ENCODE peak calls at places on chromosome 18, in seven cellular contexts. One of them, this sample, is unnamed.

GRCh38 chr18:76721207-76721996 is 101.0 kb upstream of the ZNF236 start:
- DNase-seq in stimulated activated CD4-positive, alpha-beta T cell treated with anti-CD3 and anti-CD28 coated beads, Interleukin-1b, Interleukin-23, amount 100 ng/mL, for 24 hours: no peak
- DNase-seq in occipital lobe: no peak
- DNase-seq in PC-3: no peak
- DNase-seq in IMR-90: no peak
- DNase-seq in PC-9: no peak
- DNase-seq in astrocyte: no peak
- DNase-seq in this sample: no peak

GRCh38 chr18:47883771-47884413 is 46.6 kb downstream of the SMAD2 start:
- DNase-seq in stimulated activated CD4-positive, alpha-beta T cell treated with anti-CD3 and anti-CD28 coated beads, Interleukin-1b, Interleukin-23, amount 100 ng/mL, for 24 hours: no peak
- DNase-seq in occipital lobe: no peak
- DNase-seq in PC-3: peak; percentile 51
- DNase-seq in IMR-90: peak; percentile 76
- DNase-seq in PC-9: no peak
- DNase-seq in astrocyte: peak; percentile 81
- DNase-seq in this sample: peak; percentile 72

GRCh38 chr18:22952525-22952924 is 19.4 kb downstream of the RBBP8 start:
- DNase-seq in stimulated activated CD4-positive, alpha-beta T cell treated with anti-CD3 and anti-CD28 coated beads, Interleukin-1b, Interleukin-23, amount 100 ng/mL, for 24 hours: no peak
- DNase-seq in occipital lobe: no peak
- DNase-seq in PC-3: no peak
- DNase-seq in IMR-90: peak; percentile 7
- DNase-seq in PC-9: no peak
- DNase-seq in astrocyte: no peak
- DNase-seq in this sample: peak; percentile 11

GRCh38 chr18:79507076-79507545 is 111.4 kb downstream of the NFATC1 start:
- DNase-seq in stimulated activated CD4-positive, alpha-beta T cell treated with anti-CD3 and anti-CD28 coated beads, Interleukin-1b, Interleukin-23, amount 100 ng/mL, for 24 hours: no peak
- DNase-seq in occipital lobe: peak; percentile 24
- DNase-seq in PC-3: no peak
- DNase-seq in IMR-90: no peak
- DNase-seq in PC-9: no peak
- DNase-seq in astrocyte: peak; percentile 66
- DNase-seq in this sample: no peak

GRCh38 chr18:51448949-51449348 is 251.5 kb upstream of the MEX3C start:
- DNase-seq in stimulated activated CD4-positive, alpha-beta T cell treated with anti-CD3 and anti-CD28 coated beads, Interleukin-1b, Interleukin-23, amount 100 ng/mL, for 24 hours: no peak
- DNase-seq in occipital lobe: no peak
- DNase-seq in PC-3: no peak
- DNase-seq in IMR-90: no peak
- DNase-seq in PC-9: no peak
- DNase-seq in astrocyte: no peak
- DNase-seq in this sample: no peak

GRCh38 chr18:50218432-50219197 is 23.7 kb upstream of the MYO5B start:
- DNase-seq in stimulated activated CD4-positive, alpha-beta T cell treated with anti-CD3 and anti-CD28 coated beads, Interleukin-1b, Interleukin-23, amount 100 ng/mL, for 24 hours: peak; percentile 11
- DNase-seq in occipital lobe: no peak
- DNase-seq in PC-3: peak; percentile 11
- DNase-seq in IMR-90: peak; percentile 14
- DNase-seq in PC-9: no peak
- DNase-seq in astrocyte: peak; percentile 10
- DNase-seq in this sample: peak; percentile 46

GRCh38 chr18:59091204-59091603 is 48.5 kb upstream of the SEC11C start:
- DNase-seq in stimulated activated CD4-positive, alpha-beta T cell treated with anti-CD3 and anti-CD28 coated beads, Interleukin-1b, Interleukin-23, amount 100 ng/mL, for 24 hours: no peak
- DNase-seq in occipital lobe: no peak
- DNase-seq in PC-3: no peak
- DNase-seq in IMR-90: no peak
- DNase-seq in PC-9: no peak
- DNase-seq in astrocyte: no peak
- DNase-seq in this sample: no peak

GRCh38 chr18:54089749-54090459 is 134.6 kb downstream of the MBD2 start:
- DNase-seq in stimulated activated CD4-positive, alpha-beta T cell treated with anti-CD3 and anti-CD28 coated beads, Interleukin-1b, Interleukin-23, amount 100 ng/mL, for 24 hours: no peak
- DNase-seq in occipital lobe: no peak
- DNase-seq in PC-3: no peak
- DNase-seq in IMR-90: no peak
- DNase-seq in PC-9: no peak
- DNase-seq in astrocyte: no peak
- DNase-seq in this sample: no peak

GRCh38 chr18:45449761-45450227 is 165.5 kb upstream of the SLC14A2 start:
- DNase-seq in stimulated activated CD4-positive, alpha-beta T cell treated with anti-CD3 and anti-CD28 coated beads, Interleukin-1b, Interleukin-23, amount 100 ng/mL, for 24 hours: no peak
- DNase-seq in occipital lobe: peak; percentile 20
- DNase-seq in PC-3: no peak
- DNase-seq in IMR-90: no peak
- DNase-seq in PC-9: no peak
- DNase-seq in astrocyte: peak; percentile 47
- DNase-seq in this sample: no peak

GRCh38 chr18:5649439-5649838 is 105.6 kb upstream of the EPB41L3 start:
- DNase-seq in stimulated activated CD4-positive, alpha-beta T cell treated with anti-CD3 and anti-CD28 coated beads, Interleukin-1b, Interleukin-23, amount 100 ng/mL, for 24 hours: no peak
- DNase-seq in occipital lobe: no peak
- DNase-seq in PC-3: no peak
- DNase-seq in IMR-90: no peak
- DNase-seq in PC-9: no peak
- DNase-seq in astrocyte: no peak
- DNase-seq in this sample: no peak

GRCh38 chr18:76126327-76126726 is 368.7 kb downstream of the ZNF516 start:
- DNase-seq in stimulated activated CD4-positive, alpha-beta T cell treated with anti-CD3 and anti-CD28 coated beads, Interleukin-1b, Interleukin-23, amount 100 ng/mL, for 24 hours: no peak
- DNase-seq in occipital lobe: no peak
- DNase-seq in PC-3: no peak
- DNase-seq in IMR-90: no peak
- DNase-seq in PC-9: no peak
- DNase-seq in astrocyte: no peak
- DNase-seq in this sample: no peak

GRCh38 chr18:74506405-74507119 is 10.4 kb downstream of the CNDP2 start:
- DNase-seq in stimulated activated CD4-positive, alpha-beta T cell treated with anti-CD3 and anti-CD28 coated beads, Interleukin-1b, Interleukin-23, amount 100 ng/mL, for 24 hours: no peak
- DNase-seq in occipital lobe: no peak
- DNase-seq in PC-3: no peak
- DNase-seq in IMR-90: peak; percentile 36
- DNase-seq in PC-9: no peak
- DNase-seq in astrocyte: no peak
- DNase-seq in this sample: no peak

GRCh38 chr18:3689986-3690681 is 240.2 kb downstream of the TGIF1 start:
- DNase-seq in stimulated activated CD4-positive, alpha-beta T cell treated with anti-CD3 and anti-CD28 coated beads, Interleukin-1b, Interleukin-23, amount 100 ng/mL, for 24 hours: no peak
- DNase-seq in occipital lobe: no peak
- DNase-seq in PC-3: no peak
- DNase-seq in IMR-90: no peak
- DNase-seq in PC-9: no peak
- DNase-seq in astrocyte: no peak
- DNase-seq in this sample: no peak

GRCh38 chr18:78293516-78293915 is 686.1 kb upstream of the SALL3 start:
- DNase-seq in stimulated activated CD4-positive, alpha-beta T cell treated with anti-CD3 and anti-CD28 coated beads, Interleukin-1b, Interleukin-23, amount 100 ng/mL, for 24 hours: no peak
- DNase-seq in occipital lobe: no peak
- DNase-seq in PC-3: no peak
- DNase-seq in IMR-90: no peak
- DNase-seq in PC-9: no peak
- DNase-seq in astrocyte: no peak
- DNase-seq in this sample: no peak

GRCh38 chr18:79258447-79258846 is 137.3 kb upstream of the NFATC1 start:
- DNase-seq in stimulated activated CD4-positive, alpha-beta T cell treated with anti-CD3 and anti-CD28 coated beads, Interleukin-1b, Interleukin-23, amount 100 ng/mL, for 24 hours: no peak
- DNase-seq in occipital lobe: no peak
- DNase-seq in PC-3: no peak
- DNase-seq in IMR-90: no peak
- DNase-seq in PC-9: no peak
- DNase-seq in astrocyte: no peak
- DNase-seq in this sample: no peak

GRCh38 chr18:45852631-45853030 is 27.2 kb downstream of the SIGLEC15 start:
- DNase-seq in stimulated activated CD4-positive, alpha-beta T cell treated with anti-CD3 and anti-CD28 coated beads, Interleukin-1b, Interleukin-23, amount 100 ng/mL, for 24 hours: no peak
- DNase-seq in occipital lobe: no peak
- DNase-seq in PC-3: no peak
- DNase-seq in IMR-90: no peak
- DNase-seq in PC-9: no peak
- DNase-seq in astrocyte: no peak
- DNase-seq in this sample: no peak

GRCh38 chr18:42028232-42028832 is 73.3 kb downstream of the PIK3C3 start:
- DNase-seq in stimulated activated CD4-positive, alpha-beta T cell treated with anti-CD3 and anti-CD28 coated beads, Interleukin-1b, Interleukin-23, amount 100 ng/mL, for 24 hours: peak; percentile 3
- DNase-seq in occipital lobe: no peak
- DNase-seq in PC-3: peak; percentile 29
- DNase-seq in IMR-90: peak; percentile 38
- DNase-seq in PC-9: no peak
- DNase-seq in astrocyte: peak; percentile 10
- DNase-seq in this sample: peak; percentile 56

GRCh38 chr18:33567705-33568104 is 10.3 kb upstream of the ASXL3 start:
- DNase-seq in stimulated activated CD4-positive, alpha-beta T cell treated with anti-CD3 and anti-CD28 coated beads, Interleukin-1b, Interleukin-23, amount 100 ng/mL, for 24 hours: no peak
- DNase-seq in occipital lobe: no peak
- DNase-seq in PC-3: no peak
- DNase-seq in IMR-90: no peak
- DNase-seq in PC-9: no peak
- DNase-seq in astrocyte: no peak
- DNase-seq in this sample: no peak

GRCh38 chr18:50193796-50194622 is 938 bp downstream of the MYO5B start:
- DNase-seq in stimulated activated CD4-positive, alpha-beta T cell treated with anti-CD3 and anti-CD28 coated beads, Interleukin-1b, Interleukin-23, amount 100 ng/mL, for 24 hours: no peak
- DNase-seq in occipital lobe: no peak
- DNase-seq in PC-3: peak; percentile 1
- DNase-seq in IMR-90: no peak
- DNase-seq in PC-9: peak; percentile 17
- DNase-seq in astrocyte: no peak
- DNase-seq in this sample: no peak

GRCh38 chr18:77102246-77103040 is 30.1 kb downstream of the MBP start:
- DNase-seq in stimulated activated CD4-positive, alpha-beta T cell treated with anti-CD3 and anti-CD28 coated beads, Interleukin-1b, Interleukin-23, amount 100 ng/mL, for 24 hours: no peak
- DNase-seq in occipital lobe: no peak
- DNase-seq in PC-3: peak; percentile 46
- DNase-seq in IMR-90: peak; percentile 93
- DNase-seq in PC-9: no peak
- DNase-seq in astrocyte: peak; percentile 91
- DNase-seq in this sample: peak; percentile 80

GRCh38 chr18:59707306-59707705 is 10.1 kb upstream of the CCBE1 start:
- DNase-seq in stimulated activated CD4-positive, alpha-beta T cell treated with anti-CD3 and anti-CD28 coated beads, Interleukin-1b, Interleukin-23, amount 100 ng/mL, for 24 hours: no peak
- DNase-seq in occipital lobe: no peak
- DNase-seq in PC-3: no peak
- DNase-seq in IMR-90: no peak
- DNase-seq in PC-9: no peak
- DNase-seq in astrocyte: no peak
- DNase-seq in this sample: no peak

GRCh38 chr18:57447154-57447621 is 12.0 kb downstream of the ONECUT2 start:
- DNase-seq in stimulated activated CD4-positive, alpha-beta T cell treated with anti-CD3 and anti-CD28 coated beads, Interleukin-1b, Interleukin-23, amount 100 ng/mL, for 24 hours: no peak
- DNase-seq in occipital lobe: peak; percentile 23
- DNase-seq in PC-3: no peak
- DNase-seq in IMR-90: peak; percentile 18
- DNase-seq in PC-9: no peak
- DNase-seq in astrocyte: peak; percentile 8
- DNase-seq in this sample: peak; percentile 37

GRCh38 chr18:10057808-10058791 is 144.3 kb downstream of the VAPA start:
- DNase-seq in stimulated activated CD4-positive, alpha-beta T cell treated with anti-CD3 and anti-CD28 coated beads, Interleukin-1b, Interleukin-23, amount 100 ng/mL, for 24 hours: no peak
- DNase-seq in occipital lobe: no peak
- DNase-seq in PC-3: peak; percentile 70
- DNase-seq in IMR-90: peak; percentile 84
- DNase-seq in PC-9: no peak
- DNase-seq in astrocyte: peak; percentile 70
- DNase-seq in this sample: peak; percentile 91

GRCh38 chr18:34942276-34942675 is 98.9 kb upstream of the MAPRE2 start:
- DNase-seq in stimulated activated CD4-positive, alpha-beta T cell treated with anti-CD3 and anti-CD28 coated beads, Interleukin-1b, Interleukin-23, amount 100 ng/mL, for 24 hours: no peak
- DNase-seq in occipital lobe: no peak
- DNase-seq in PC-3: no peak
- DNase-seq in IMR-90: peak; percentile 5
- DNase-seq in PC-9: no peak
- DNase-seq in astrocyte: peak; percentile 42
- DNase-seq in this sample: no peak

GRCh38 chr18:48979944-48980890 is 29.5 kb upstream of the SMAD7 start:
- DNase-seq in stimulated activated CD4-positive, alpha-beta T cell treated with anti-CD3 and anti-CD28 coated beads, Interleukin-1b, Interleukin-23, amount 100 ng/mL, for 24 hours: no peak
- DNase-seq in occipital lobe: no peak
- DNase-seq in PC-3: no peak
- DNase-seq in IMR-90: peak; percentile 65
- DNase-seq in PC-9: no peak
- DNase-seq in astrocyte: peak; percentile 42
- DNase-seq in this sample: peak; percentile 62

GRCh38 chr18:65906621-65907034 is 155.8 kb downstream of the CDH7 start:
- DNase-seq in stimulated activated CD4-positive, alpha-beta T cell treated with anti-CD3 and anti-CD28 coated beads, Interleukin-1b, Interleukin-23, amount 100 ng/mL, for 24 hours: no peak
- DNase-seq in occipital lobe: no peak
- DNase-seq in PC-3: peak; percentile 83
- DNase-seq in IMR-90: no peak
- DNase-seq in PC-9: no peak
- DNase-seq in astrocyte: no peak
- DNase-seq in this sample: no peak

GRCh38 chr18:33157893-33158292 is 282.6 kb downstream of the CCDC178 start:
- DNase-seq in stimulated activated CD4-positive, alpha-beta T cell treated with anti-CD3 and anti-CD28 coated beads, Interleukin-1b, Interleukin-23, amount 100 ng/mL, for 24 hours: no peak
- DNase-seq in occipital lobe: no peak
- DNase-seq in PC-3: no peak
- DNase-seq in IMR-90: no peak
- DNase-seq in PC-9: no peak
- DNase-seq in astrocyte: peak; percentile 9
- DNase-seq in this sample: no peak

GRCh38 chr18:77133920-77134496 is 1.4 kb upstream of the MBP start:
- DNase-seq in stimulated activated CD4-positive, alpha-beta T cell treated with anti-CD3 and anti-CD28 coated beads, Interleukin-1b, Interleukin-23, amount 100 ng/mL, for 24 hours: no peak
- DNase-seq in occipital lobe: peak; percentile 38
- DNase-seq in PC-3: no peak
- DNase-seq in IMR-90: no peak
- DNase-seq in PC-9: no peak
- DNase-seq in astrocyte: no peak
- DNase-seq in this sample: no peak